ENCODE peak calls at places on chromosome 13, in ten cellular contexts. Q is uterus, T is heart left ventricle, N is lower leg skin, C is HCT116, M is IMR-90, R is right lobe of liver, A is Peyer's patch, D is A549, I is ovary. Z is an unnamed sample.

GRCh38 chr13:112115403-112116091 is 48.6 kb downstream of the SOX1 start:
- DNase-seq in Q (no peak), R (no peak), D (no peak), M (no peak), I (no peak), N (no peak), T (no peak), C (no peak), A (no peak), Z (no peak)

GRCh38 chr13:78254113-78254512 is 335.5 kb upstream of the EDNRB start:
- DNase-seq in Q (no peak), I (no peak), M (no peak), R (no peak), D (no peak), C (no peak), N (no peak), T (no peak), A (no peak), Z (no peak)

GRCh38 chr13:34412817-34413365 is 529.2 kb upstream of the NBEA start:
- DNase-seq in R (no peak), M (no peak), T (no peak), Q (no peak), I (no peak), A (no peak), N (no peak), C (no peak), D (peak), Z (no peak)

GRCh38 chr13:112996671-112997091 is 27.7 kb downstream of the MCF2L start:
- DNase-seq in C (no peak), N (no peak), Q (no peak), M (no peak), T (no peak), I (no peak), R (no peak), A (peak), D (no peak), Z (no peak)

GRCh38 chr13:44021422-44021821 is 141.7 kb downstream of the LACC1 start:
- DNase-seq in T (no peak), Q (no peak), D (no peak), M (no peak), I (no peak), A (no peak), R (no peak), C (no peak), N (no peak), Z (no peak)

GRCh38 chr13:110812869-110813645 is 99.6 kb downstream of the ING1 start:
- DNase-seq in I (no peak), D (no peak), A (no peak), T (no peak), N (peak), R (no peak), C (no peak), Q (no peak), M (no peak), Z (no peak)

GRCh38 chr13:48404952-48405351 is 8.0 kb downstream of the LPAR6 start:
- DNase-seq in R (no peak), D (no peak), T (no peak), M (no peak), N (no peak), Q (no peak), C (no peak), I (no peak), A (no peak), Z (no peak)

GRCh38 chr13:38752726-38753125 is 65.8 kb downstream of the FREM2 start:
- DNase-seq in T (no peak), C (no peak), I (no peak), N (no peak), R (no peak), A (no peak), D (no peak), M (no peak), Q (no peak), Z (no peak)

GRCh38 chr13:51620165-51620983 is 36.1 kb downstream of the WDFY2 start:
- DNase-seq in D (no peak), Q (peak), I (no peak), A (no peak), T (peak), M (no peak), N (no peak), C (no peak), R (no peak), Z (no peak)

GRCh38 chr13:48233097-48233885 is at the start of gene ITM2B:
- DNase-seq in D (peak), C (peak), I (peak), M (peak), T (peak), N (peak), R (peak), Q (peak), A (peak), Z (peak)

GRCh38 chr13:40285634-40286033 is 380.8 kb downstream of the FOXO1 start:
- DNase-seq in T (no peak), R (no peak), A (no peak), D (no peak), M (no peak), Q (no peak), N (no peak), I (no peak), C (no peak), Z (no peak)

GRCh38 chr13:108624108-108624507 is 5.3 kb upstream of the MYO16 start:
- DNase-seq in R (no peak), I (no peak), D (no peak), Q (no peak), A (no peak), T (no peak), N (no peak), M (no peak), C (no peak), Z (no peak)

GRCh38 chr13:50085063-50085462 is 69.8 kb downstream of the KCNRG start:
- DNase-seq in A (no peak), T (no peak), Q (no peak), D (peak), M (peak), C (no peak), R (no peak), I (no peak), N (no peak), Z (no peak)

GRCh38 chr13:92727118-92727517 is 499.5 kb upstream of the GPC6 start:
- DNase-seq in R (no peak), D (no peak), I (no peak), T (no peak), M (peak), C (no peak), A (no peak), N (no peak), Q (no peak), Z (no peak)

DNA sequence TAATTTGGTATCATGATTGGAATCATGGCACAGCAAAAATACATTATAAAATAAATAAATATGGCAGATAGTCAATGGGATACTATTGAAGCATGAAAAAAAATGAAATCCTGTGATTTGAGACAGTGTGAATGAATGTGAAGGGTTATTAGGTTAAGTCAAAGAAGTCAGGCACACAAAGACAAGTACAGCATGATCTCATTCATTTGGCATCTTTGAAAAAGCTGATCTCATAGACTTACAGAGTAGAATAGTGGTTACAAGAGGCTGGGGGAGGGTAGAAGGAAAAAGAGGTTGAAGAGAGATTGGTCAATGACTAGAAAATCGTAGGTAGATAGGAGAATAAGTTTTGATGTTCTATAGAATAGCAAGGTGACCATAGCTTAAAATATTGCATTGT is 295.1 kb upstream of the SLITRK5 start:
- DNase-seq in D (no peak), Q (no peak), C (no peak), N (no peak), I (no peak), A (no peak), M (no peak), T (no peak), R (no peak), Z (peak)
- TF ChIP-seq POLR2A in D (no peak), Q (no peak), C (no peak), N (no peak), I (no peak), A (no peak), M (no peak), T (no peak), R (no peak), Z (no peak)

GRCh38 chr13:80716610-80717081 is 375.7 kb upstream of the SPRY2 start:
- DNase-seq in C (no peak), I (no peak), A (peak), Q (peak), R (no peak), T (peak), D (no peak), N (peak), M (no peak), Z (no peak)
- TF ChIP-seq POLR2A in C (no peak), I (no peak), A (no peak), Q (no peak), R (no peak), T (no peak), D (no peak), N (no peak), M (no peak), Z (no peak)

GRCh38 chr13:29548722-29549446 is 46.6 kb downstream of the SLC7A1 start:
- DNase-seq in M (peak), N (no peak), R (no peak), I (no peak), Q (no peak), C (no peak), T (no peak), A (no peak), D (no peak), Z (no peak)
- TF ChIP-seq POLR2A in M (no peak), N (no peak), R (peak), I (no peak), Q (no peak), C (no peak), T (no peak), A (no peak), D (no peak), Z (no peak)

DNA sequence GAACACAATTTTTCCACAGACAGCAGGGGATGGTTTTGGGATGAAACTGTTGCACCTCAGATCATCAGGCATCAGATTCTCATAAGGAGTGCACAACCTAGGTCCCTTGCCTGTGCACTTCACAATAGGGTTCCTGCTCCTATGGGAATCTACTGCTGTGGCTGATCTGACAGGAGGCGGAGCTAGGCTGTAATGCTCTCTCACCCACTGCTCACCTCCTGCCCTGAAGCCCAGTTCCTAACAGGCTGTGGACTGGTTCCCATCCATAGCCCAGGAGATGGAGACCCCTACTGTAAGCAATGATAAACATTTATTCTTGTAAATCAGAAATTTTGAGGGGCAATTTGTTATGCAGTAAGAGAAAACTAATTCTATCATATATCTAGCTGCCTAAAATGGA is 1234.7 kb downstream of the SLITRK1 start:
- DNase-seq in Q (no peak), I (no peak), N (peak), D (no peak), M (no peak), C (no peak), T (no peak), A (no peak), R (no peak), Z (no peak)
- TF ChIP-seq POLR2A in Q (no peak), I (no peak), N (no peak), D (no peak), M (no peak), C (no peak), T (no peak), A (no peak), R (no peak), Z (no peak)

GRCh38 chr13:75482820-75483079 is 781 bp upstream of the TBC1D4 start:
- DNase-seq in R (no peak), C (no peak), I (no peak), T (no peak), D (no peak), Q (no peak), N (no peak), A (no peak), M (no peak), Z (no peak)

GRCh38 chr13:75481176-75482069 is 546 bp downstream of the TBC1D4 start:
- DNase-seq in D (peak), C (no peak), I (peak), T (peak), N (peak), M (no peak), Q (peak), R (peak), A (peak), Z (no peak)

GRCh38 chr13:75479102-75479501 is 2.9 kb downstream of the TBC1D4 start:
- DNase-seq in C (no peak), N (no peak), R (no peak), D (no peak), I (no peak), M (no peak), A (no peak), Q (no peak), T (no peak), Z (no peak)

GRCh38 chr13:75480691-75481175 is 1.2 kb downstream of the TBC1D4 start:
- DNase-seq in M (peak), T (peak), A (peak), N (peak), I (peak), Q (peak), R (peak), C (peak), D (peak), Z (no peak)

GRCh38 chr13:75482070-75482819 is at the start of gene TBC1D4:
- DNase-seq in Q (peak), I (peak), T (peak), A (peak), N (peak), M (peak), C (peak), R (peak), D (peak), Z (peak)
- TF ChIP-seq POLR2A in Q (peak), I (no peak), T (no peak), A (peak), N (no peak), M (peak), C (peak), R (peak), D (peak), Z (peak)

GRCh38 chr13:19782049-19782726 is 557 bp downstream of the PSPC1 start:
- DNase-seq in T (peak), C (no peak), M (peak), R (peak), D (peak), N (peak), A (peak), I (peak), Q (peak), Z (peak)
- TF ChIP-seq POLR2A in T (no peak), C (no peak), M (no peak), R (no peak), D (no peak), N (no peak), A (peak), I (no peak), Q (no peak), Z (no peak)

GRCh38 chr13:76470991-76471390 is 415.2 kb downstream of the KCTD12 start:
- DNase-seq in N (no peak), D (no peak), Q (no peak), C (no peak), R (no peak), M (no peak), T (no peak), I (no peak), A (no peak), Z (no peak)
- TF ChIP-seq POLR2A in N (no peak), D (no peak), Q (no peak), C (no peak), R (no peak), M (no peak), T (no peak), I (no peak), A (no peak), Z (no peak)

GRCh38 chr13:30421093-30422055 is 919 bp upstream of the UBE2L5 start:
- DNase-seq in T (peak), M (peak), N (peak), Q (peak), R (peak), D (peak), A (peak), I (peak), C (no peak), Z (peak)
- TF ChIP-seq POLR2A in T (no peak), M (no peak), N (no peak), Q (peak), R (peak), D (peak), A (peak), I (peak), C (peak), Z (no peak)